ENCODE peak calls at places on chromosomes 2 and 18, in four cellular contexts. P is HepG2, E is K562, A is GM12878. M is an unnamed sample.

GRCh38 chr2:74105413-74105812 is 42.3 kb downstream of the BOLA3 start:
- DNase-seq in P (no peak), A (no peak), E (no peak), M (no peak)

GRCh38 chr2:230537531-230537976 is 121.6 kb downstream of the SP100 start:
- DNase-seq in A (peak), E (no peak), P (no peak), M (no peak)

GRCh38 chr2:36659872-36660312 is 36.6 kb upstream of the VIT start:
- DNase-seq in A (no peak), P (peak), E (no peak), M (peak)

GRCh38 chr2:19532797-19533196 is 174.4 kb upstream of the OSR1 start:
- DNase-seq in A (no peak), E (no peak), P (no peak), M (no peak)

GRCh38 chr2:164984428-164984827 is 29.1 kb upstream of the SLC38A11 start:
- DNase-seq in P (no peak), E (no peak), A (no peak), M (no peak)

GRCh38 chr2:62672601-62673000 is 32.9 kb upstream of the EHBP1 start:
- DNase-seq in P (peak), E (no peak), A (no peak), M (peak)

GRCh38 chr2:37890893-37891495 is 34.1 kb upstream of the RMDN2 start:
- DNase-seq in P (peak), A (no peak), E (peak), M (peak)

GRCh38 chr18:62717059-62717849 is 1.9 kb downstream of the PHLPP1 start:
- DNase-seq in A (no peak), E (no peak), P (peak), M (peak)

GRCh38 chr18:34773961-34774754 is 64.1 kb downstream of the DTNA start:
- DNase-seq in A (no peak), E (no peak), P (no peak), M (no peak)

GRCh38 chr2:225319872-225320271 is 79.6 kb upstream of the NYAP2 start:
- DNase-seq in A (no peak), E (no peak), P (no peak), M (no peak)

GRCh38 chr2:229408356-229408755 is 137.3 kb upstream of the PID1 start:
- DNase-seq in P (peak), A (no peak), E (no peak), M (peak)

GRCh38 chr18:58562999-58563667 is 65.8 kb downstream of the ALPK2 start:
- DNase-seq in A (peak), P (no peak), E (no peak), M (no peak)

GRCh38 chr2:102141011-102141914 is 1.3 kb upstream of the IL1R1 start:
- DNase-seq in P (no peak), A (no peak), E (no peak), M (no peak)

GRCh38 chr2:209933499-209934458 is 68.7 kb upstream of the RPE start:
- DNase-seq in A (no peak), P (no peak), E (no peak), M (no peak)

GRCh38 chr18:44679056-44679911 is 1.4 kb upstream of the SETBP1 start:
- DNase-seq in E (peak), P (peak), A (no peak), M (peak)

GRCh38 chr2:38601463-38602135 is 1.1 kb downstream of the HNRNPLL start:
- DNase-seq in P (peak), E (no peak), A (no peak), M (no peak)

GRCh38 chr18:12518326-12518725 is 110.6 kb downstream of the PRELID3A start:
- DNase-seq in A (no peak), P (peak), E (no peak), M (no peak)

GRCh38 chr18:11657554-11657953 is 31.5 kb upstream of the GNAL start:
- DNase-seq in A (no peak), P (no peak), E (no peak), M (no peak)

GRCh38 chr2:104236491-104236890 is 617.4 kb upstream of the POU3F3 start:
- DNase-seq in P (no peak), A (no peak), E (no peak), M (no peak)

GRCh38 chr2:228675042-228675441 is 493.6 kb upstream of the SPHKAP start:
- DNase-seq in E (no peak), A (no peak), P (no peak), M (no peak)

GRCh38 chr2:168802825-168803726 is 639 bp downstream of the NOSTRIN start:
- DNase-seq in P (no peak), E (peak), A (no peak), M (no peak)

GRCh38 chr2:232890896-232891601 is 21.0 kb downstream of the SNORC start:
- DNase-seq in A (no peak), P (no peak), E (peak), M (no peak)

GRCh38 chr2:119282139-119282965 is 58.7 kb downstream of the STEAP3 start:
- DNase-seq in P (no peak), E (no peak), A (no peak), M (no peak)

GRCh38 chr2:72931280-72931910 is 14.1 kb downstream of the EMX1 start:
- DNase-seq in E (no peak), P (no peak), A (no peak), M (no peak)

GRCh38 chr18:36321636-36322407 is 24.3 kb downstream of the FHOD3 start:
- DNase-seq in A (no peak), E (no peak), P (no peak), M (no peak)

GRCh38 chr2:124582387-124582786 is 557.3 kb downstream of the CNTNAP5 start:
- DNase-seq in P (no peak), E (no peak), A (no peak), M (no peak)

GRCh38 chr18:63433349-63433866 is 11.1 kb upstream of the VPS4B start:
- DNase-seq in P (no peak), E (no peak), A (no peak), M (no peak)

GRCh38 chr2:231483398-231484329 is 19.4 kb upstream of the NCL start:
- DNase-seq in A (no peak), P (no peak), E (no peak), M (no peak)

GRCh38 chr2:225207471-225207870 is 165.2 kb upstream of the DOCK10 start:
- DNase-seq in A (no peak), E (no peak), P (no peak), M (no peak)

GRCh38 chr2:36507408-36507812 is 90.6 kb downstream of the FEZ2 start:
- DNase-seq in E (peak), P (peak), A (no peak), M (peak)

GRCh38 chr2:230153390-230153976 is 66.3 kb downstream of the SP110 start:
- DNase-seq in P (no peak), E (no peak), A (no peak), M (no peak)

GRCh38 chr2:112187805-112188596 is 49.8 kb downstream of the FBLN7 start:
- DNase-seq in P (no peak), A (no peak), E (peak), M (no peak)

GRCh38 chr2:95346236-95346737 is 49.1 kb downstream of the KCNIP3 start:
- DNase-seq in P (no peak), A (no peak), E (peak), M (peak)

GRCh38 chr2:111029135-111029927 is 91.4 kb upstream of the BCL2L11 start:
- DNase-seq in P (no peak), A (no peak), E (no peak), M (peak)

GRCh38 chr2:88896971-88897370 is 205.5 kb downstream of the RPIA start:
- DNase-seq in E (no peak), P (no peak), A (no peak), M (no peak)

GRCh38 chr2:8932702-8933101 is 70.8 kb downstream of the MBOAT2 start:
- DNase-seq in E (no peak), A (no peak), P (no peak), M (no peak)

GRCh38 chr2:8929128-8929527 is 74.4 kb downstream of the MBOAT2 start:
- DNase-seq in P (no peak), A (no peak), E (no peak), M (no peak)

GRCh38 chr2:8935984-8936383 is 67.5 kb downstream of the MBOAT2 start:
- DNase-seq in E (no peak), A (no peak), P (no peak), M (no peak)

GRCh38 chr2:8938384-8938783 is 65.1 kb downstream of the MBOAT2 start:
- DNase-seq in E (no peak), P (no peak), A (no peak), M (no peak)

DNA sequence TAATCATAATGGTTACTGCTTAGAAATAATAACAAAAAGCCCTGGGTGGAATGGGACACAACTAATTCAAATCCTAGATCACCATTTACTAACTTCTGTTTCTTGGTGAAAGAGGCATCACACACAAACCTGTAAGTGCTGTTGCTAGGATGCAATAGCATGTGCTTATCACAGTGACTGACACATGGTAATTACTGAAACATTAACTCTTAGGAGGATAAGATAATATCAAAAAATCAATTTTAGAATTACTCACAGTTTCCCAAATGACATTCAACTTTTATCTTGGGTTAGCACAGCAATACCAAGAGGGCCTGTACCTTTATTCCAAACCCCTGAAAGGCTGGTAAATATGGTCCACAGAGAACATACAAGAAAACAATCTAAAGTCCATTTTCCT is 69.1 kb downstream of the MBOAT2 start:
- DNase-seq in P (no peak), E (no peak), A (no peak), M (no peak)
- H3K4me3 ChIP-seq in P (no peak), E (no peak), A (no peak), M (no peak)

GRCh38 chr18:47253101-47253654 is 1.7 kb upstream of the SKOR2 start:
- DNase-seq in P (no peak), E (no peak), A (no peak), M (no peak)

GRCh38 chr18:47250415-47251046 is 929 bp downstream of the SKOR2 start:
- DNase-seq in E (no peak), A (no peak), P (no peak), M (no peak)

GRCh38 chr18:47251289-47252120 is at the start of gene SKOR2:
- DNase-seq in P (no peak), A (no peak), E (no peak), M (no peak)

GRCh38 chr18:47249602-47250001 is 1.9 kb downstream of the SKOR2 start:
- DNase-seq in P (no peak), A (no peak), E (no peak), M (no peak)

DNA sequence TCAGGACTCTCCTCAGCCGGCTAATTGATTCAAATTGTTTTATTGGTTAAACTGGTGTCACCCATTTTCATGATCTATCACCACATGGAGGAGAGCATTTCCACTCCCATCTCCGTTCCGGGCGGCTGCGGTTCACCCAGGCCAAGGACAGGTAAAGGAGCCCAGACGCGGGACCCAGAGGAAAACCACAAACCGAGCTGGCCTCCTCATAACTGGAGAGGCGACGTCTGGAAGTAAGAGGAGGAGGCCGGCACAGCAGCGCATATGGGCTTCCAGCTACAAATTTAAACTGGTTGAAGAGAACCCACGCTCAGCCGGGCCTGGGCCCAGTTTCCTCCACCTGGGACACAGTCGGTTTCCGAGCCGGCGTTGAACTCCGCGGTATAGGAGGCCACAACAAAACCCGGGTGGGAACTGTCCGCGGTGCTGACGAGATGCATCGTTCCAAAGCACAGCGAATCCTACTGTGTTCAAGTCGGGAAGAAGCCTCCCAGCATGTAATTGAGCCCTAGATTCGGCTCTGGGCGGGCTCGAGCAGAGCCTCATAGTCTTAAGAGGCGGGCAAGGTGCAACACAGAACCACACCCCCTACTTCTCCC is 3.0 kb upstream of the SKOR2 start:
- DNase-seq in E (peak), P (peak), A (no peak), M (no peak)
- TF ChIP-seq ESRRA in E (no peak), P (no peak), A (no peak), M (no peak)

GRCh38 chr2:33320573-33320972 is 155.9 kb upstream of the RASGRP3 start:
- DNase-seq in A (no peak), P (peak), E (no peak), M (no peak)

GRCh38 chr2:33321236-33321731 is 155.2 kb upstream of the RASGRP3 start:
- DNase-seq in E (no peak), A (peak), P (no peak), M (no peak)

GRCh38 chr2:33322607-33323006 is 153.8 kb upstream of the RASGRP3 start:
- DNase-seq in E (no peak), P (no peak), A (no peak), M (no peak)

GRCh38 chr2:33323957-33324356 is 152.5 kb upstream of the RASGRP3 start:
- DNase-seq in P (no peak), E (no peak), A (no peak), M (no peak)

DNA sequence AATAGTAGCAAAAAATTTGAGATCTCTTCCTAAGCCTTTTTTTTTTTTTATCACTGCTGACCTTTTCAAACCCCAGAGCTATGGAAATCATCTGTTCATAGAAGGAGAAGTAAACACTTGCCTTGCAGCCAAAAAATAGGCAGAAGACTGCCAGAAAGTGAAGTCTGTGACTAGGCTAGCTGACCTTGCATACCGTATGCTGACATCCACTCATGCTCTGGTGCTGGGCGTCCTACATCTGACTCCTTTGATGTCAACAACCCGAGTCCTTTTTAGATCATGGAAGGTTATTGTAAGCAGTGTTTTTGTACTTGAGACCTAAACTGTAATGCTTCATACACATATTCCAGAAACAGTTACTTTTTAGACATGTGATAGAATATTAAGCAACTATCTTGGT is 154.3 kb upstream of the RASGRP3 start:
- DNase-seq in P (no peak), E (no peak), A (no peak), M (no peak)
- H3K4me3 ChIP-seq in P (no peak), E (no peak), A (no peak), M (no peak)

DNA sequence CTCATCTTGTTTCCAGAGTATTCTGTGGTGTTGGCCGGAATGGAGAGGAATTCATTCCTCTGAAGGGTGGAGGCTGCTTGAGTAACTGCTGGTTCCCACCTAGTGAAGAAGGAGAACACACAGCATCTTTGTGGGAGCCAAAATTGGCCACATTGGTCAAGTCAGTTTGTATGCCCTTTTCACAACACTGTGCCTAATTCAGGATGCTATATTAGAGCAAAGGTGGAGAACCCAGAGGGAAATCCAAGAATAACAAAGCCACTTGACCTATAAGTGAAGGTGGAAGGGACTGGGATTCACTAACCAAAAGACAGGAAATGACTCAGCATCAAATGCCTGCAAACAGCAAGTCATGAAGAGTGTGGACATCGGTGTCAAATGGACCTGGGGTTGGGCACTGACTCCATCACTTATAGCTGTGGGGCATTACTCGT is 27.3 kb upstream of the MLPH start:
- DNase-seq in E (no peak), P (no peak), A (no peak), M (no peak)
- TF ChIP-seq ESRRA in E (no peak), P (no peak), A (no peak), M (no peak)

GRCh38 chr2:134716716-134717585 is 1.8 kb downstream of the TMEM163 start:
- DNase-seq in E (no peak), A (no peak), P (no peak), M (no peak)

GRCh38 chr2:134717706-134718094 is 1.1 kb downstream of the TMEM163 start:
- DNase-seq in P (no peak), A (no peak), E (no peak), M (no peak)

GRCh38 chr2:134718095-134718955 is 475 bp downstream of the TMEM163 start:
- DNase-seq in P (no peak), A (no peak), E (no peak), M (no peak)

GRCh38 chr2:134721596-134721995 is 2.8 kb upstream of the TMEM163 start:
- DNase-seq in P (no peak), A (no peak), E (no peak), M (no peak)

GRCh38 chr2:134718956-134719814 is at the start of gene TMEM163:
- DNase-seq in E (peak), P (no peak), A (no peak), M (no peak)
- H3K4me3 ChIP-seq in E (no peak), P (peak), A (peak), M (peak)

GRCh38 chr2:129004940-129005490 is 686.3 kb upstream of the HS6ST1 start:
- DNase-seq in A (no peak), E (no peak), P (no peak), M (no peak)

GRCh38 chr2:129006135-129006885 is 687.6 kb upstream of the HS6ST1 start:
- DNase-seq in A (no peak), P (no peak), E (no peak), M (no peak)

GRCh38 chr2:129002751-129003150 is 684.1 kb upstream of the HS6ST1 start:
- DNase-seq in E (no peak), P (no peak), A (no peak), M (no peak)

GRCh38 chr2:129006901-129007300 is 688.2 kb upstream of the HS6ST1 start:
- DNase-seq in P (no peak), A (no peak), E (no peak), M (no peak)

DNA sequence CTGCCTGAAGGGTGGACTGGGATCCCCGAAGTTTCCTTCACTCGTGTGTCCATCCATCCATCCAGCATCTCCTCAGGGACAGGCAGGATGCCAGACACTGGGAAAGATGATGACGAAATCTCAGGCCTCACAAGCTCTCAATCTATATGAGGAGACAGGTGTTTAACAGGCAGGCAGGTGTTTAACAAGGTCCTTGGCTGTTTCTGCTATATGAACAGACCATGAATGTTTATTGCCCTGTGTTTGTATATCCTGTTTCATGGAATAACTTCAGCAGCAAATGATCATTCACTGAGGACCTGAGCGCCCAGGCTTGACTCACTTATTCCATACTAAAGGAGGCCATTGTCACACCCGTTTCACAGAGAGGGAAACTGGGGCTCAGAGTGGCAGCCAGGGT is 685.8 kb upstream of the HS6ST1 start:
- DNase-seq in P (no peak), A (no peak), E (no peak), M (no peak)
- TF ChIP-seq ESRRA in P (no peak), A (no peak), E (no peak), M (no peak)